ENCODE peak calls at places on chromosomes 3 and 15, in six cellular contexts. E, S, Z, U, D and F are unnamed samples.

GRCh38 chr3:142417302-142417701 is 30.5 kb downstream of the XRN1 start:
- DNase-seq in Z (no peak), D (no peak), E (no peak), U (no peak), S (no peak), F (no peak)

GRCh38 chr3:12073106-12073505 is 68.9 kb downstream of the SYN2 start:
- DNase-seq in Z (no peak), S (no peak), D (no peak), U (no peak), E (no peak), F (no peak)

GRCh38 chr15:40051616-40052415 is 12.8 kb upstream of the SRP14 start:
- DNase-seq in E (no peak), U (peak; percentile 40), Z (no peak), D (peak; percentile 38), S (no peak), F (no peak)

GRCh38 chr15:69232144-69232543 is 66.6 kb upstream of the PAQR5 start:
- DNase-seq in D (no peak), E (no peak), S (peak; percentile 24), U (no peak), Z (no peak), F (peak; percentile 7)

GRCh38 chr15:60760646-60761504 is 281.9 kb upstream of the ICE2 start:
- DNase-seq in E (no peak), D (no peak), U (no peak), S (peak; percentile 78), Z (no peak), F (peak; percentile 65)

GRCh38 chr3:25782938-25783660 is at the start of gene NGLY1:
- DNase-seq in U (peak; percentile 77), Z (peak; percentile 79), E (peak; percentile 84), S (peak; percentile 80), D (peak; percentile 86), F (peak; percentile 75)

GRCh38 chr3:47158208-47158607 is 5.7 kb downstream of the SETD2 start:
- DNase-seq in D (no peak), S (no peak), U (no peak), E (no peak), Z (no peak), F (no peak)

GRCh38 chr3:143443851-143444331 is 324.3 kb downstream of the CHST2 start:
- DNase-seq in U (peak; percentile 14), D (no peak), Z (no peak), S (peak; percentile 98), E (no peak), F (peak; percentile 98)

GRCh38 chr15:83955806-83956265 is 279.7 kb upstream of the GOLGA6L4 start:
- DNase-seq in S (no peak), D (no peak), E (no peak), Z (no peak), U (no peak), F (no peak)

GRCh38 chr15:85554852-85555521 is 174.6 kb downstream of the AKAP13 start:
- DNase-seq in D (no peak), Z (no peak), S (no peak), U (no peak), E (no peak), F (no peak)

GRCh38 chr3:42659451-42660130 is 6.1 kb downstream of the ZBTB47 start:
- DNase-seq in E (peak; percentile 29), S (no peak), Z (no peak), U (no peak), D (peak; percentile 45), F (no peak)

GRCh38 chr15:89820651-89821611 is 6.3 kb upstream of the ANPEP start:
- DNase-seq in E (no peak), D (no peak), U (no peak), S (no peak), Z (no peak), F (peak; percentile 86)

GRCh38 chr3:154430014-154430413 is at the start of gene GPR149:
- DNase-seq in D (no peak), U (no peak), Z (no peak), S (no peak), E (peak; percentile 72), F (no peak)

GRCh38 chr15:97755726-97756125 is 204.8 kb upstream of the ARRDC4 start:
- DNase-seq in E (no peak), S (no peak), Z (no peak), U (no peak), D (no peak), F (no peak)

GRCh38 chr15:52241489-52241888 is 50.3 kb upstream of the GNB5 start:
- DNase-seq in D (no peak), E (no peak), S (no peak), U (no peak), Z (no peak), F (no peak)

GRCh38 chr15:98286200-98286599 is 325.7 kb downstream of the ARRDC4 start:
- DNase-seq in U (no peak), D (no peak), E (no peak), S (no peak), Z (no peak), F (no peak)

GRCh38 chr15:93173369-93173768 is 84.4 kb upstream of the RGMA start:
- DNase-seq in D (no peak), S (no peak), E (no peak), Z (no peak), U (peak; percentile 61), F (no peak)

GRCh38 chr3:148880681-148881080 is 15.6 kb downstream of the CPA3 start:
- DNase-seq in D (no peak), U (no peak), S (no peak), E (peak; percentile 49), Z (no peak), F (no peak)

GRCh38 chr3:5423076-5423475 is 235.6 kb downstream of the EDEM1 start:
- DNase-seq in E (no peak), U (no peak), D (no peak), S (no peak), Z (no peak), F (no peak)

GRCh38 chr3:179744667-179745066 is 91.8 kb downstream of the USP13 start:
- DNase-seq in E (no peak), U (no peak), S (no peak), Z (no peak), D (no peak), F (no peak)

GRCh38 chr15:33132722-33133345 is 61.7 kb downstream of the FMN1 start:
- DNase-seq in S (peak; percentile 67), D (no peak), Z (peak; percentile 67), E (peak; percentile 52), U (peak; percentile 62), F (peak; percentile 76)

GRCh38 chr3:43817825-43818224 is 127.1 kb downstream of the ABHD5 start:
- DNase-seq in S (no peak), U (no peak), Z (no peak), E (no peak), D (no peak), F (no peak)

GRCh38 chr3:37808656-37809055 is 53.0 kb upstream of the CTDSPL start:
- DNase-seq in Z (no peak), E (no peak), D (no peak), S (no peak), U (no peak), F (no peak)

GRCh38 chr15:81322708-81323253 is 1.2 kb downstream of the STARD5 start:
- DNase-seq in D (no peak), U (no peak), Z (no peak), S (no peak), E (no peak), F (no peak)

GRCh38 chr3:27467545-27467944 is 16.6 kb downstream of the SLC4A7 start:
- DNase-seq in E (no peak), D (no peak), Z (no peak), S (peak; percentile 55), U (no peak), F (peak; percentile 61)

GRCh38 chr3:190579514-190580137 is 65.7 kb downstream of the IL1RAP start:
- DNase-seq in Z (no peak), U (no peak), S (peak; percentile 12), E (no peak), D (no peak), F (no peak)
- H4K91ac ChIP-seq in Z (no peak overlapping the region), U (no peak overlapping the region), S (no peak overlapping the region), E (no peak overlapping the region), D (no peak overlapping the region), F (no peak overlapping the region)

GRCh38 chr3:13700889-13701288 is 152.0 kb downstream of the FBLN2 start:
- DNase-seq in D (no peak), E (no peak), U (no peak), S (no peak), Z (no peak), F (no peak)

GRCh38 chr3:13696699-13697098 is 147.8 kb downstream of the FBLN2 start:
- DNase-seq in D (no peak), S (no peak), U (no peak), Z (no peak), E (no peak), F (no peak)

GRCh38 chr3:13700362-13700761 is 151.4 kb downstream of the FBLN2 start:
- DNase-seq in S (no peak), D (no peak), Z (no peak), U (no peak), E (peak; percentile 64), F (no peak)

GRCh38 chr3:13702226-13702820 is 153.4 kb downstream of the FBLN2 start:
- DNase-seq in S (no peak), Z (no peak), D (no peak), E (no peak), U (no peak), F (no peak)

GRCh38 chr3:13698498-13698897 is 149.6 kb downstream of the FBLN2 start:
- DNase-seq in E (peak; percentile 40), U (no peak), D (no peak), Z (peak; percentile 15), S (no peak), F (no peak)
- H4K91ac ChIP-seq in E (no peak overlapping the region), U (no peak overlapping the region), D (peak overlapping the region; percentile 61), Z (no peak overlapping the region), S (no peak overlapping the region), F (no peak overlapping the region)

GRCh38 chr3:56410576-56410975 is 57.7 kb downstream of the ERC2 start:
- DNase-seq in S (no peak), U (no peak), E (no peak), Z (no peak), D (no peak), F (no peak)
- H4K91ac ChIP-seq in S (no peak overlapping the region), U (no peak overlapping the region), E (no peak overlapping the region), Z (no peak overlapping the region), D (no peak overlapping the region), F (no peak overlapping the region)

GRCh38 chr3:61157414-61157813 is 93.8 kb downstream of the FHIT start:
- DNase-seq in D (no peak), E (no peak), Z (no peak), S (no peak), U (no peak), F (no peak)

GRCh38 chr3:61158676-61159075 is 92.6 kb downstream of the FHIT start:
- DNase-seq in E (no peak), U (no peak), S (no peak), Z (no peak), D (no peak), F (no peak)

GRCh38 chr3:61154788-61155187 is 96.5 kb downstream of the FHIT start:
- DNase-seq in S (no peak), U (no peak), Z (no peak), D (no peak), E (no peak), F (no peak)

GRCh38 chr3:61155701-61156292 is 95.5 kb downstream of the FHIT start:
- DNase-seq in S (no peak), U (no peak), D (no peak), Z (no peak), E (no peak), F (no peak)

DNA sequence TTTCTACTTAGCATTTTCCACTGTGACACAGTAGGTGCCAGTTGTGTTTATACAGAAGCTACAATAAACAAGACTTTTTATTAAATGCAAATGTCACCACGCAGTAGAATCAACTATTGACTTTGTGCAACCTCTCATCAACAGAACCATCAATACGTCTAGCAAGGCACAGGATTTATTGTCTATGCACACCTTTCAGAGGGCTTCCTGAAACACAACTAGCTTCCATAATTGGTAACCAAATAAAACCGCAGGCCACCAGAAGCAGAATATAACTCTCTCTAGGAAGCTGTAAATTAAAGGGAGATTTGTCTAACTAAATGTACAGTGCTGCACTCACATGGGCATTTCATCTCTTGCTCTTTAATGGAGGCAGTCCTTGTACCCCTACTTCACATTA is 93.1 kb downstream of the FHIT start:
- DNase-seq in D (no peak), S (no peak), U (no peak), Z (no peak), E (no peak), F (no peak)
- H4K91ac ChIP-seq in D (no peak overlapping the region), S (no peak overlapping the region), U (no peak overlapping the region), Z (no peak overlapping the region), E (no peak overlapping the region), F (no peak overlapping the region)